ENCODE peak calls at places on chromosomes 4 and X, in eight cellular contexts. B is stimulated activated CD4-positive, alpha-beta T cell treated with anti-CD3 and anti-CD28 coated beads, Interleukin-4, amount 100 ng/mL, for 24 hours; N is T-cell; H is activated CD4-positive, alpha-beta T cell treated with anti-CD3 and anti-CD28 coated beads for 24 hours; K is endodermal cell; O is NCI-H524; M is HuH-7; D is EL. V is an unnamed sample.

GRCh38 chrX:50988649-50989048 is 78.1 kb downstream of the BMP15 start:
- DNase-seq in B (peak), N (no peak), H (peak), K (peak), O (peak), M (peak), D (peak), V (no peak)

GRCh38 chrX:45806410-45807121 is 605.9 kb upstream of the DIPK2B start:
- DNase-seq in B (peak), N (peak), H (peak), K (no peak), O (peak), M (no peak), D (peak), V (no peak)

GRCh38 chr4:52873191-52873590 is 11.1 kb downstream of the RASL11B start:
- DNase-seq in B (no peak), N (no peak), H (no peak), K (peak), O (no peak), M (peak), D (no peak), V (no peak)

GRCh38 chr4:2040391-2041233 is 18.5 kb upstream of the NAT8L start:
- DNase-seq in B (no peak), N (no peak), H (no peak), K (peak), O (peak), M (no peak), D (no peak), V (no peak)

GRCh38 chr4:151169223-151169622 is 69.8 kb downstream of the RPS3A start:
- DNase-seq in B (no peak), N (no peak), H (no peak), K (no peak), O (peak), M (no peak), D (peak), V (no peak)

GRCh38 chr4:58760737-58761136 is 1650.6 kb upstream of the IGFBP7 start:
- DNase-seq in B (no peak), N (no peak), H (no peak), K (no peak), O (no peak), M (no peak), D (no peak), V (no peak)

GRCh38 chr4:99708551-99708950 is 50.9 kb upstream of the C4orf54 start:
- DNase-seq in B (no peak), N (no peak), H (no peak), K (no peak), O (no peak), M (no peak), D (no peak), V (no peak)

GRCh38 chrX:151904989-151905388 is 7.7 kb upstream of the MAGEA4 start:
- DNase-seq in B (no peak), N (no peak), H (no peak), K (no peak), O (no peak), M (no peak), D (no peak), V (no peak)

GRCh38 chrX:97639526-97639925 is 755.8 kb downstream of the RPA4 start:
- DNase-seq in B (no peak), N (no peak), H (no peak), K (peak), O (peak), M (no peak), D (no peak), V (no peak)

GRCh38 chrX:77426811-77427210 is 20.4 kb upstream of the FGF16 start:
- DNase-seq in B (no peak), N (no peak), H (no peak), K (no peak), O (no peak), M (no peak), D (peak), V (no peak)

GRCh38 chrX:150847088-150847487 is 51.4 kb downstream of the CD99L2 start:
- DNase-seq in B (no peak), N (no peak), H (no peak), K (no peak), O (no peak), M (no peak), D (no peak), V (no peak)

GRCh38 chr4:137307806-137308205 is 224.5 kb downstream of the PCDH18 start:
- DNase-seq in B (no peak), N (no peak), H (no peak), K (no peak), O (no peak), M (no peak), D (peak), V (no peak)

GRCh38 chr4:144715230-144715629 is 69.3 kb downstream of the HHIP start:
- DNase-seq in B (no peak), N (no peak), H (no peak), K (no peak), O (no peak), M (no peak), D (no peak), V (no peak)

GRCh38 chr4:184397516-184398163 is 76.7 kb downstream of the IRF2 start:
- DNase-seq in B (no peak), N (no peak), H (no peak), K (peak), O (no peak), M (no peak), D (no peak), V (no peak)

GRCh38 chrX:8048466-8048865 is 121.3 kb upstream of the PNPLA4 start:
- DNase-seq in B (no peak), N (no peak), H (no peak), K (no peak), O (no peak), M (no peak), D (no peak), V (no peak)

GRCh38 chrX:103549920-103550319 is 30.6 kb upstream of the RAB40A start:
- DNase-seq in B (no peak), N (no peak), H (no peak), K (no peak), O (no peak), M (no peak), D (no peak), V (no peak)

GRCh38 chr4:170656506-170656905 is 566.8 kb upstream of the AADAT start:
- DNase-seq in B (no peak), N (no peak), H (no peak), K (no peak), O (no peak), M (no peak), D (no peak), V (no peak)

GRCh38 chrX:123738378-123738955 is 5.6 kb upstream of the THOC2 start:
- DNase-seq in B (no peak), N (no peak), H (no peak), K (no peak), O (no peak), M (no peak), D (no peak), V (no peak)

GRCh38 chrX:84415155-84415554 is 87.1 kb downstream of the HDX start:
- DNase-seq in B (no peak), N (no peak), H (no peak), K (no peak), O (no peak), M (no peak), D (no peak), V (no peak)

GRCh38 chr4:158859661-158860060 is 90.8 kb downstream of the FNIP2 start:
- DNase-seq in B (no peak), N (no peak), H (no peak), K (no peak), O (no peak), M (no peak), D (peak), V (no peak)

GRCh38 chr4:139171878-139172691 is 4.9 kb downstream of the ELF2 start:
- DNase-seq in B (peak), N (no peak), H (no peak), K (no peak), O (peak), M (no peak), D (peak), V (no peak)

GRCh38 chr4:68383115-68383514 is 33.2 kb upstream of the YTHDC1 start:
- DNase-seq in B (no peak), N (no peak), H (no peak), K (no peak), O (no peak), M (no peak), D (no peak), V (no peak)

GRCh38 chr4:92012899-92013867 is 290.6 kb upstream of the GRID2 start:
- DNase-seq in B (no peak), N (no peak), H (no peak), K (peak), O (no peak), M (no peak), D (no peak), V (no peak)

GRCh38 chrX:76148011-76148665 is 24.7 kb upstream of the PBDC1 start:
- DNase-seq in B (peak), N (no peak), H (no peak), K (peak), O (no peak), M (no peak), D (peak), V (no peak)

GRCh38 chrX:46257451-46257879 is 287.8 kb downstream of the ZNF674 start:
- DNase-seq in B (no peak), N (no peak), H (no peak), K (no peak), O (no peak), M (no peak), D (peak), V (no peak)

GRCh38 chr4:173522160-173522873 is 7.7 kb downstream of the HAND2 start:
- DNase-seq in B (no peak), N (no peak), H (no peak), K (peak), O (peak), M (peak), D (peak), V (no peak)

GRCh38 chrX:22041931-22042530 is 9.9 kb downstream of the PHEX start:
- DNase-seq in B (no peak), N (no peak), H (no peak), K (no peak), O (peak), M (no peak), D (no peak), V (no peak)

GRCh38 chrX:115367956-115368355 is 78.4 kb downstream of the LUZP4 start:
- DNase-seq in B (no peak), N (no peak), H (no peak), K (no peak), O (no peak), M (no peak), D (peak), V (no peak)